ENCODE peak calls at places on chromosomes 16 and 17, in nine cellular contexts. M is NB4, H is fibroblast of mammary gland, C is AG10803, I is adrenal gland, P is tibial nerve, Q is B cell, N is ascending aorta, K is H1. Z is an unnamed sample.

GRCh38 chr16:85382717-85383118 is 230.4 kb upstream of the GSE1 start:
- DNase-seq in I (no peak), M (no peak), C (no peak), K (no peak), H (no peak), P (no peak), Q (no peak), N (no peak), Z (no peak)

GRCh38 chr16:10080031-10080772 is 102.0 kb downstream of the GRIN2A start:
- DNase-seq in I (peak; percentile 62), P (no peak), K (no peak), M (no peak), Q (no peak), N (peak; percentile 79), C (peak; percentile 75), H (peak; percentile 84), Z (no peak)

GRCh38 chr16:79897444-79898146 is 297.1 kb upstream of the MAF start:
- DNase-seq in H (peak; percentile 36), N (no peak), Q (no peak), M (no peak), K (no peak), P (no peak), I (no peak), C (no peak), Z (no peak)

GRCh38 chr16:56584276-56584675 is 5.1 kb upstream of the MT3 start:
- DNase-seq in I (no peak), N (no peak), H (no peak), C (no peak), M (no peak), K (no peak), P (no peak), Q (no peak), Z (no peak)

GRCh38 chr17:72604518-72604917 is 483.7 kb downstream of the SOX9 start:
- DNase-seq in M (no peak), N (no peak), Q (no peak), P (no peak), H (no peak), K (no peak), I (no peak), C (no peak), Z (no peak)

GRCh38 chr17:46841561-46842379 is 9.6 kb upstream of the WNT9B start:
- DNase-seq in M (peak; percentile 26), H (no peak), N (no peak), P (no peak), K (peak; percentile 92), I (peak; percentile 31), Q (peak; percentile 38), C (no peak), Z (no peak)

GRCh38 chr17:14792751-14793150 is 472.4 kb downstream of the PMP22 start:
- DNase-seq in N (no peak), P (no peak), I (no peak), Q (no peak), K (no peak), M (no peak), C (no peak), H (peak; percentile 67), Z (no peak)

GRCh38 chr16:80260906-80261311 is 279.9 kb upstream of the DYNLRB2 start:
- DNase-seq in K (no peak), M (no peak), Q (no peak), P (no peak), N (no peak), C (no peak), H (peak; percentile 20), I (no peak), Z (no peak)

GRCh38 chr17:47802341-47803022 is 19.1 kb downstream of the OSBPL7 start:
- DNase-seq in H (peak; percentile 54), N (no peak), C (peak; percentile 22), M (peak; percentile 52), I (peak; percentile 53), P (no peak), Q (peak; percentile 62), K (peak; percentile 74), Z (peak; percentile 18)

DNA sequence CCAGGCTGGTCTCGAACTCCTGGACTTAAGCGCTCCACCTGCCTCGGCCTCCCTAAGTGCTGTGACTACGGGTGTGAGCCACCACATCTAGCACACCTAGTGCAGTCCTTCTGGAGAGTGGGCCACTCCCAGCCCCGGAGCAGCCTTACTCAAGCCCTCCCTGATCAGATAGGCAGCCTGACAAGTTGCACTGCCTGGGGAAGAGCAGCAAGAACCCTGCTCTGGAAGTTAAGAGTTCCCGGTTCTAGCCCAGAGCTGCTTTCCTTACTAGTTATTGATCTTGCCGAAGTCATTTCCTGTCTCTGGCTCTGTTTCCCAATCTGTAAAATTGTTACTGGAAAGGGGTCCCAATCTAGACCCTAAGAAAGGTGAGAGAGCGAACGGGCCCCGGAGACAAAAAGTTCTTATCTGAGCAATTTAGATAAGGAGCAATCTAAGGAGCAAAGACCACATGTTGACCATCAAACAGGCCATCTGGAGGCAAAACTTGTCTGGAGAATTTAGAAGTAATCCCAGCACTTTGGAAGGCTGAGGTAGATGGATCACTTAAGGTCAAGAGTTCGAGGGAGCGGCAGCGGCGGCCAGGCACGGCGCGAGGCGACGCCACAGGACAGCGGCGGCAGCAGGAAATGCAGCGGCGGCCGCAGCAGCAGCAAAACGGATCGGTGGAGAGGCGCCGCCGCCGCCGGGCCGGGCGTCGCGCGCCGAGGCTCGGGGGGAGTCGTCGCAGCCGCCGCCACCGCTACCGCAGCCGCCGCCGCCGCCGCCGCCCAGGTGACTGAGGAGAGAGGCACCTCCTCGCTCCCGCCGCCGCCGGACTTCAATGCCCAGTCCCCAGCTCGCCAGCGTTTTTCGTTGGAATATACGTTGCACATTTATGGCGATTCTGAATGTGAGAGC is 4.3 kb upstream of the NAGLU start:
- DNase-seq in Q (peak; percentile 80), P (no peak), I (no peak), C (peak; percentile 54), M (peak; percentile 80), K (peak; percentile 65), N (peak; percentile 84), H (peak; percentile 42), Z (no peak)
- TF ChIP-seq CTCF in Q (no peak), P (peak; percentile 89), I (peak; percentile 64), C (peak; percentile 48), M (no peak), K (peak; percentile 22), N (peak; percentile 82), H (peak; percentile 25), Z (peak; percentile 58)

GRCh38 chr17:35866356-35866950 is 2.2 kb downstream of the HEATR9 start:
- DNase-seq in Q (no peak), P (no peak), H (peak; percentile 53), M (peak; percentile 94), C (peak; percentile 9), K (no peak), I (no peak), N (no peak), Z (no peak)

GRCh38 chr17:35875439-35876139 is 4.6 kb downstream of the CCL5 start:
- DNase-seq in P (no peak), N (no peak), C (no peak), M (no peak), K (no peak), Q (no peak), I (no peak), H (no peak), Z (no peak)

GRCh38 chr17:35872581-35872980 is 3.9 kb upstream of the HEATR9 start:
- DNase-seq in H (no peak), M (no peak), N (no peak), C (no peak), P (no peak), K (no peak), I (no peak), Q (no peak), Z (no peak)

GRCh38 chr17:35868791-35869190 is at the start of gene HEATR9:
- DNase-seq in Q (no peak), M (no peak), K (no peak), H (no peak), I (no peak), C (no peak), N (no peak), P (no peak), Z (no peak)

GRCh38 chr17:35871415-35871814 is 2.7 kb upstream of the HEATR9 start:
- DNase-seq in P (no peak), C (no peak), H (no peak), N (no peak), M (peak; percentile 55), Q (peak; percentile 11), I (no peak), K (no peak), Z (no peak)
- TF ChIP-seq CTCF in P (no peak), C (no peak), H (no peak), N (no peak), M (peak; percentile 14), Q (no peak), I (no peak), K (peak; percentile 19), Z (no peak)

GRCh38 chr17:50540485-50541401 is 6.2 kb upstream of the SPATA20 start:
- DNase-seq in H (no peak), M (no peak), C (no peak), K (no peak), Q (no peak), N (no peak), P (no peak), I (no peak), Z (no peak)

GRCh38 chr17:50538549-50539410 is 6.2 kb downstream of the EPN3 start:
- DNase-seq in H (no peak), P (no peak), Q (no peak), M (no peak), C (no peak), K (no peak), I (no peak), N (no peak), Z (no peak)

GRCh38 chr17:50541402-50541915 is 5.5 kb upstream of the SPATA20 start:
- DNase-seq in M (no peak), I (no peak), H (no peak), K (no peak), C (no peak), N (no peak), Q (no peak), P (no peak), Z (no peak)

GRCh38 chr17:50537721-50538548 is 5.4 kb downstream of the EPN3 start:
- DNase-seq in M (no peak), C (no peak), K (no peak), H (no peak), N (no peak), P (no peak), I (no peak), Q (no peak), Z (no peak)

DNA sequence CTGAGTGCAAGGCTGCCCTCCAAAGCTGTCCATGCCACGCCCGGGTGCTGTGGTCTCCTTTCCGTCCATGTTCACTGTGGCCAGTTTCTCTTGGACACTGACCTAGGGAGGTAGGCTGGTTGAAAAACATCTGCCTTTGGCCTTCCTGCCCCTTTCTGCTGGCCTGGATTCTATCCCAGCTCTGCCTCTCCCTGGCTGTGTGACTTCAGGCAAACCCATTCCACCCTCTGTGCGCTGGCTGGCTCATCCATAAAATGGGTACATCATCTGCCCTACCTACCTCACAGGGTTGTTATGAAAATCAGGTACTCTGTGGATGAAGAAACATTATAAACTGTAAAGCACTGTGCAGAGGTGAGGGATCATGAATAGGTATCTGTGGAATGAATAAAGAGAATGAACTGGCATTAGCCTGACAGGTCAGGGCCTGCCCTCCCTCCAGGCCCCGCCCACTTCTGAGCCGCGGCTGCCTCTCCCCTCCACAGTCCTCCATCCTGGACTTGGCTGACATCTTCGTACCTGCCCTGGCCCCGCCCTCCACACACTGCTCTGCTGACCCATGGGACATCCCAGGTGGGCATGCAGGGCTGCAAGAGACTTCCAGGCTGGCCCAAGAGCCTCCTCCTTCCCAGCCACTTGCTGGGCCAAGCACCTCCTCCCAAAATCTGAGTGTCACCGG is 7.1 kb upstream of the SPATA20 start:
- DNase-seq in H (no peak), I (no peak), M (no peak), N (no peak), K (peak; percentile 67), Q (no peak), C (no peak), P (no peak), Z (no peak)
- TF ChIP-seq CTCF in H (no peak), I (no peak), M (no peak), N (no peak), K (no peak), Q (no peak), C (no peak), P (no peak), Z (no peak)

GRCh38 chr17:67157732-67158639 is 87.0 kb downstream of the HELZ start:
- DNase-seq in P (no peak), K (no peak), Q (no peak), M (peak; percentile 61), C (peak; percentile 41), H (peak; percentile 69), I (no peak), N (no peak), Z (no peak)
- TF ChIP-seq CTCF in P (no peak), K (peak; percentile 52), Q (no peak), M (peak; percentile 9), C (peak; percentile 47), H (peak; percentile 44), I (peak; percentile 35), N (no peak), Z (peak; percentile 31)